ENCODE peak calls at places on chromosome 22, in six cellular contexts. U is non-pigmented ciliary epithelial cell; X is esophagus squamous epithelium; Y is HL-60; P is activated effector memory CD4-positive, alpha-beta T cell treated with anti-CD3 and anti-CD28 coated beads, Interleukin-2, amount 50 U/mL, for 16 hours; Q is body of pancreas. D is an unnamed sample.

GRCh38 chr22:30870451-30871345 is 97.9 kb downstream of the MORC2 start:
- DNase-seq in U (no peak), X (no peak), Y (no peak), P (peak), Q (peak), D (peak)

GRCh38 chr22:48918585-48919186 is 909.0 kb downstream of the BRD1 start:
- DNase-seq in U (no peak), X (no peak), Y (no peak), P (peak), Q (no peak), D (no peak)

GRCh38 chr22:46373838-46374662 is 38.5 kb downstream of the TRMU start:
- DNase-seq in U (no peak), X (no peak), Y (no peak), P (no peak), Q (no peak), D (no peak)

GRCh38 chr22:26853071-26853470 is 195.7 kb downstream of the MIAT start:
- DNase-seq in U (no peak), X (no peak), Y (no peak), P (no peak), Q (no peak), D (no peak)

GRCh38 chr22:46374663-46375474 is 39.4 kb downstream of the TRMU start:
- DNase-seq in U (no peak), X (no peak), Y (no peak), P (no peak), Q (peak), D (no peak)

GRCh38 chr22:42693763-42694683 is 26.6 kb downstream of the A4GALT start:
- DNase-seq in U (no peak), X (no peak), Y (no peak), P (no peak), Q (no peak), D (no peak)

GRCh38 chr22:31496735-31497146 is 405 bp downstream of the SFI1 start:
- DNase-seq in U (no peak), X (no peak), Y (no peak), P (peak), Q (no peak), D (no peak)

GRCh38 chr22:20027966-20028854 is 7.3 kb downstream of the TANGO2 start:
- DNase-seq in U (no peak), X (no peak), Y (no peak), P (no peak), Q (no peak), D (no peak)

GRCh38 chr22:32082331-32082730 is 39.3 kb downstream of the SLC5A1 start:
- DNase-seq in U (no peak), X (no peak), Y (no peak), P (peak), Q (no peak), D (no peak)

GRCh38 chr22:30813936-30814335 is 119.3 kb downstream of the OSBP2 start:
- DNase-seq in U (no peak), X (no peak), Y (no peak), P (no peak), Q (no peak), D (no peak)

GRCh38 chr22:47033648-47034000 is 271.2 kb downstream of the TBC1D22A start:
- DNase-seq in U (no peak), X (no peak), Y (no peak), P (no peak), Q (no peak), D (no peak)

GRCh38 chr22:36775589-36775965 is 342 bp downstream of the IFT27 start:
- DNase-seq in U (no peak), X (no peak), Y (no peak), P (peak), Q (peak), D (peak)

GRCh38 chr22:19448076-19448607 is 631 bp upstream of the C22orf39 start:
- DNase-seq in U (no peak), X (no peak), Y (no peak), P (peak), Q (peak), D (peak)

GRCh38 chr22:17920145-17920605 is 104.2 kb downstream of the MICAL3 start:
- DNase-seq in U (no peak), X (no peak), Y (no peak), P (no peak), Q (peak), D (no peak)

GRCh38 chr22:24471570-24471969 is 23.6 kb upstream of the UPB1 start:
- DNase-seq in U (peak), X (no peak), Y (no peak), P (no peak), Q (peak), D (no peak)

GRCh38 chr22:40420341-40421081 is 50.1 kb downstream of the SGSM3 start:
- DNase-seq in U (no peak), X (no peak), Y (no peak), P (no peak), Q (no peak), D (no peak)

GRCh38 chr22:36461665-36462474 is 19.6 kb downstream of the TXN2 start:
- DNase-seq in U (no peak), X (no peak), Y (no peak), P (no peak), Q (peak), D (no peak)

GRCh38 chr22:44331881-44332714 is 19.3 kb upstream of the SHISAL1 start:
- DNase-seq in U (no peak), X (no peak), Y (peak), P (no peak), Q (peak), D (no peak)

GRCh38 chr22:23265389-23265700 is 85.0 kb downstream of the BCR start:
- DNase-seq in U (no peak), X (no peak), Y (no peak), P (no peak), Q (no peak), D (no peak)

GRCh38 chr22:50724616-50725015 is 13.4 kb upstream of the ACR start:
- DNase-seq in U (no peak), X (no peak), Y (no peak), P (no peak), Q (no peak), D (no peak)

GRCh38 chr22:31279821-31280496 is 12.3 kb downstream of the PIK3IP1 start:
- DNase-seq in U (no peak), X (no peak), Y (no peak), P (peak), Q (no peak), D (no peak)

GRCh38 chr22:46007848-46008261 is 30.9 kb upstream of the WNT7B start:
- DNase-seq in U (peak), X (no peak), Y (no peak), P (no peak), Q (peak), D (no peak)

GRCh38 chr22:40024201-40025061 is 29.7 kb downstream of the FAM83F start:
- DNase-seq in U (no peak), X (no peak), Y (no peak), P (peak), Q (peak), D (peak)

GRCh38 chr22:21972293-21972779 is 10.3 kb downstream of the TOP3B start:
- DNase-seq in U (no peak), X (no peak), Y (no peak), P (peak), Q (peak), D (no peak)

GRCh38 chr22:41308544-41308947 is 7.2 kb downstream of the ZC3H7B start:
- DNase-seq in U (no peak), X (no peak), Y (no peak), P (no peak), Q (peak), D (peak)

GRCh38 chr22:35517769-35518530 is 22.7 kb upstream of the RASD2 start:
- DNase-seq in U (no peak), X (no peak), Y (no peak), P (no peak), Q (no peak), D (no peak)

GRCh38 chr22:18104566-18104965 is 6.0 kb upstream of the TUBA8 start:
- DNase-seq in U (peak), X (no peak), Y (no peak), P (no peak), Q (no peak), D (no peak)

GRCh38 chr22:39123811-39124668 is 27.0 kb downstream of the APOBEC3H start:
- DNase-seq in U (no peak), X (no peak), Y (no peak), P (no peak), Q (no peak), D (no peak)

GRCh38 chr22:24517446-24517845 is 22.3 kb downstream of the UPB1 start:
- DNase-seq in U (no peak), X (no peak), Y (no peak), P (no peak), Q (no peak), D (no peak)

GRCh38 chr22:49688516-49689254 is 139.0 kb downstream of the BRD1 start:
- DNase-seq in U (no peak), X (no peak), Y (no peak), P (peak), Q (no peak), D (no peak)

GRCh38 chr22:45818130-45819085 is 146.8 kb downstream of the ATXN10 start:
- DNase-seq in U (no peak), X (no peak), Y (no peak), P (no peak), Q (peak), D (peak)

GRCh38 chr22:49976439-49977175 is 16.0 kb downstream of the PIM3 start:
- DNase-seq in U (no peak), X (no peak), Y (no peak), P (peak), Q (no peak), D (peak)

GRCh38 chr22:40853961-40854360 is 2.5 kb downstream of the ST13 start:
- DNase-seq in U (no peak), X (no peak), Y (no peak), P (no peak), Q (no peak), D (no peak)

GRCh38 chr22:22908941-22909604 is 21.5 kb downstream of the IGLL5 start:
- DNase-seq in U (no peak), X (no peak), Y (no peak), P (no peak), Q (no peak), D (no peak)

D was measured in left lobe of liver.